ENCODE peak calls at places on chromosomes 4 and X, in ten cellular contexts. One of them, this sample, is unnamed.

GRCh38 chrX:142149919-142150318 is 55.2 kb downstream of the MAGEC2 start:
- DNase-seq in Right ventricle myocardium superior: no peak
- DNase-seq in GOT3: no peak
- DNase-seq in activated CD4-positive, alpha-beta T cell treated with anti-CD3 and anti-CD28 coated beads, Interleukin-2, amount 50 U/mL, for 48 hours: no peak
- DNase-seq in A549: no peak
- DNase-seq in Peyer's patch: no peak
- DNase-seq in stimulated activated CD4-positive, alpha-beta T cell treated with anti-CD3 and anti-CD28 coated beads, TNF-alpha, amount 100 ng/mL, for 48 hours: no peak
- DNase-seq in B cell: no peak
- DNase-seq in memory B cell: no peak
- DNase-seq in lower leg skin: no peak
- DNase-seq in this sample: no peak

GRCh38 chr4:121690001-121690400 is 6.8 kb downstream of the ANXA5 start:
- DNase-seq in Right ventricle myocardium superior: no peak
- DNase-seq in GOT3: no peak
- DNase-seq in activated CD4-positive, alpha-beta T cell treated with anti-CD3 and anti-CD28 coated beads, Interleukin-2, amount 50 U/mL, for 48 hours: no peak
- DNase-seq in A549: no peak
- DNase-seq in Peyer's patch: no peak
- DNase-seq in stimulated activated CD4-positive, alpha-beta T cell treated with anti-CD3 and anti-CD28 coated beads, TNF-alpha, amount 100 ng/mL, for 48 hours: no peak
- DNase-seq in B cell: no peak
- DNase-seq in memory B cell: no peak
- DNase-seq in lower leg skin: no peak
- DNase-seq in this sample: no peak

GRCh38 chr4:72430050-72430449 is 139.0 kb downstream of the ADAMTS3 start:
- DNase-seq in Right ventricle myocardium superior: no peak
- DNase-seq in GOT3: no peak
- DNase-seq in activated CD4-positive, alpha-beta T cell treated with anti-CD3 and anti-CD28 coated beads, Interleukin-2, amount 50 U/mL, for 48 hours: no peak
- DNase-seq in A549: no peak
- DNase-seq in Peyer's patch: no peak
- DNase-seq in stimulated activated CD4-positive, alpha-beta T cell treated with anti-CD3 and anti-CD28 coated beads, TNF-alpha, amount 100 ng/mL, for 48 hours: no peak
- DNase-seq in B cell: no peak
- DNase-seq in memory B cell: no peak
- DNase-seq in lower leg skin: no peak
- DNase-seq in this sample: no peak

GRCh38 chr4:142917678-142918077 is 71.6 kb upstream of the INPP4B start:
- DNase-seq in Right ventricle myocardium superior: no peak
- DNase-seq in GOT3: no peak
- DNase-seq in activated CD4-positive, alpha-beta T cell treated with anti-CD3 and anti-CD28 coated beads, Interleukin-2, amount 50 U/mL, for 48 hours: no peak
- DNase-seq in A549: no peak
- DNase-seq in Peyer's patch: no peak
- DNase-seq in stimulated activated CD4-positive, alpha-beta T cell treated with anti-CD3 and anti-CD28 coated beads, TNF-alpha, amount 100 ng/mL, for 48 hours: no peak
- DNase-seq in B cell: no peak
- DNase-seq in memory B cell: no peak
- DNase-seq in lower leg skin: no peak
- DNase-seq in this sample: no peak

GRCh38 chrX:40099046-40099968 is 1.5 kb upstream of the BCOR start:
- DNase-seq in Right ventricle myocardium superior: peak; percentile 62
- DNase-seq in GOT3: no peak
- DNase-seq in activated CD4-positive, alpha-beta T cell treated with anti-CD3 and anti-CD28 coated beads, Interleukin-2, amount 50 U/mL, for 48 hours: peak; percentile 55
- DNase-seq in A549: peak; percentile 28
- DNase-seq in Peyer's patch: peak; percentile 78
- DNase-seq in stimulated activated CD4-positive, alpha-beta T cell treated with anti-CD3 and anti-CD28 coated beads, TNF-alpha, amount 100 ng/mL, for 48 hours: no peak
- DNase-seq in B cell: peak; percentile 82
- DNase-seq in memory B cell: peak; percentile 43
- DNase-seq in lower leg skin: no peak
- DNase-seq in this sample: peak; percentile 81

GRCh38 chr4:8514391-8514790 is 65.8 kb upstream of the GPR78 start:
- DNase-seq in Right ventricle myocardium superior: no peak
- DNase-seq in GOT3: no peak
- DNase-seq in activated CD4-positive, alpha-beta T cell treated with anti-CD3 and anti-CD28 coated beads, Interleukin-2, amount 50 U/mL, for 48 hours: no peak
- DNase-seq in A549: no peak
- DNase-seq in Peyer's patch: no peak
- DNase-seq in stimulated activated CD4-positive, alpha-beta T cell treated with anti-CD3 and anti-CD28 coated beads, TNF-alpha, amount 100 ng/mL, for 48 hours: no peak
- DNase-seq in B cell: no peak
- DNase-seq in memory B cell: no peak
- DNase-seq in lower leg skin: no peak
- DNase-seq in this sample: no peak

GRCh38 chr4:145041378-145041777 is 56.6 kb downstream of the ANAPC10 start:
- DNase-seq in Right ventricle myocardium superior: no peak
- DNase-seq in GOT3: no peak
- DNase-seq in activated CD4-positive, alpha-beta T cell treated with anti-CD3 and anti-CD28 coated beads, Interleukin-2, amount 50 U/mL, for 48 hours: no peak
- DNase-seq in A549: no peak
- DNase-seq in Peyer's patch: no peak
- DNase-seq in stimulated activated CD4-positive, alpha-beta T cell treated with anti-CD3 and anti-CD28 coated beads, TNF-alpha, amount 100 ng/mL, for 48 hours: no peak
- DNase-seq in B cell: peak; percentile 30
- DNase-seq in memory B cell: no peak
- DNase-seq in lower leg skin: no peak
- DNase-seq in this sample: no peak

GRCh38 chrX:48472851-48473717 is 2.9 kb upstream of the FTSJ1 start:
- DNase-seq in Right ventricle myocardium superior: no peak
- DNase-seq in GOT3: no peak
- DNase-seq in activated CD4-positive, alpha-beta T cell treated with anti-CD3 and anti-CD28 coated beads, Interleukin-2, amount 50 U/mL, for 48 hours: no peak
- DNase-seq in A549: no peak
- DNase-seq in Peyer's patch: no peak
- DNase-seq in stimulated activated CD4-positive, alpha-beta T cell treated with anti-CD3 and anti-CD28 coated beads, TNF-alpha, amount 100 ng/mL, for 48 hours: no peak
- DNase-seq in B cell: no peak
- DNase-seq in memory B cell: no peak
- DNase-seq in lower leg skin: no peak
- DNase-seq in this sample: no peak

GRCh38 chrX:97639526-97639925 is 755.8 kb downstream of the RPA4 start:
- DNase-seq in Right ventricle myocardium superior: no peak
- DNase-seq in GOT3: no peak
- DNase-seq in activated CD4-positive, alpha-beta T cell treated with anti-CD3 and anti-CD28 coated beads, Interleukin-2, amount 50 U/mL, for 48 hours: no peak
- DNase-seq in A549: no peak
- DNase-seq in Peyer's patch: no peak
- DNase-seq in stimulated activated CD4-positive, alpha-beta T cell treated with anti-CD3 and anti-CD28 coated beads, TNF-alpha, amount 100 ng/mL, for 48 hours: no peak
- DNase-seq in B cell: no peak
- DNase-seq in memory B cell: no peak
- DNase-seq in lower leg skin: no peak
- DNase-seq in this sample: no peak

GRCh38 chrX:117508021-117508420 is 608.6 kb downstream of the KLHL13 start:
- DNase-seq in Right ventricle myocardium superior: no peak
- DNase-seq in GOT3: no peak
- DNase-seq in activated CD4-positive, alpha-beta T cell treated with anti-CD3 and anti-CD28 coated beads, Interleukin-2, amount 50 U/mL, for 48 hours: no peak
- DNase-seq in A549: no peak
- DNase-seq in Peyer's patch: no peak
- DNase-seq in stimulated activated CD4-positive, alpha-beta T cell treated with anti-CD3 and anti-CD28 coated beads, TNF-alpha, amount 100 ng/mL, for 48 hours: no peak
- DNase-seq in B cell: no peak
- DNase-seq in memory B cell: no peak
- DNase-seq in lower leg skin: no peak
- DNase-seq in this sample: no peak

GRCh38 chr4:176137626-176138025 is 57.8 kb downstream of the SPATA4 start:
- DNase-seq in Right ventricle myocardium superior: no peak
- DNase-seq in GOT3: no peak
- DNase-seq in activated CD4-positive, alpha-beta T cell treated with anti-CD3 and anti-CD28 coated beads, Interleukin-2, amount 50 U/mL, for 48 hours: no peak
- DNase-seq in A549: no peak
- DNase-seq in Peyer's patch: no peak
- DNase-seq in stimulated activated CD4-positive, alpha-beta T cell treated with anti-CD3 and anti-CD28 coated beads, TNF-alpha, amount 100 ng/mL, for 48 hours: no peak
- DNase-seq in B cell: no peak
- DNase-seq in memory B cell: no peak
- DNase-seq in lower leg skin: no peak
- DNase-seq in this sample: no peak

GRCh38 chr4:70943115-70943514 is 40.9 kb downstream of the MOB1B start:
- DNase-seq in Right ventricle myocardium superior: no peak
- DNase-seq in GOT3: no peak
- DNase-seq in activated CD4-positive, alpha-beta T cell treated with anti-CD3 and anti-CD28 coated beads, Interleukin-2, amount 50 U/mL, for 48 hours: no peak
- DNase-seq in A549: no peak
- DNase-seq in Peyer's patch: no peak
- DNase-seq in stimulated activated CD4-positive, alpha-beta T cell treated with anti-CD3 and anti-CD28 coated beads, TNF-alpha, amount 100 ng/mL, for 48 hours: no peak
- DNase-seq in B cell: peak; percentile 34
- DNase-seq in memory B cell: no peak
- DNase-seq in lower leg skin: no peak
- DNase-seq in this sample: no peak

GRCh38 chrX:118420462-118420861 is 74.6 kb downstream of the WDR44 start:
- DNase-seq in Right ventricle myocardium superior: no peak
- DNase-seq in GOT3: no peak
- DNase-seq in activated CD4-positive, alpha-beta T cell treated with anti-CD3 and anti-CD28 coated beads, Interleukin-2, amount 50 U/mL, for 48 hours: no peak
- DNase-seq in A549: no peak
- DNase-seq in Peyer's patch: no peak
- DNase-seq in stimulated activated CD4-positive, alpha-beta T cell treated with anti-CD3 and anti-CD28 coated beads, TNF-alpha, amount 100 ng/mL, for 48 hours: no peak
- DNase-seq in B cell: no peak
- DNase-seq in memory B cell: no peak
- DNase-seq in lower leg skin: no peak
- DNase-seq in this sample: no peak

This sample was measured in sigmoid colon.